ENCODE peak calls at places on chromosomes 1 and 21, in nine cellular contexts. O is keratinocyte, E is IMR-90, Y is GM23338, A is left lung, H is left ventricle myocardium inferior, L is cardiac muscle cell, C is tibial nerve, M is lower lobe of right lung. Z is an unnamed sample. For H3K4me1, the result is how much of the 10 kb centered on the place peaks cover.

GRCh38 chr1:97925982-97926708 is 5.3 kb upstream of the DPYD start:
- DNase-seq in O (no peak), E (no peak), Y (no peak), A (no peak), H (no peak), L (no peak), C (no peak), M (no peak), Z (no peak)

GRCh38 chr1:53331446-53332187 is 3.7 kb upstream of the LRP8 start:
- DNase-seq in O (no peak), E (no peak), Y (no peak), A (peak), H (no peak), L (no peak), C (no peak), M (no peak), Z (peak)

GRCh38 chr21:45539796-45540600 is 2.2 kb downstream of the SLC19A1 start:
- DNase-seq in O (no peak), E (no peak), Y (no peak), A (peak), H (peak), L (no peak), C (peak), M (peak), Z (peak)

GRCh38 chr1:2611034-2611501 is 21.7 kb downstream of the MMEL1 start:
- DNase-seq in O (no peak), E (no peak), Y (peak), A (no peak), H (no peak), L (peak), C (no peak), M (peak), Z (peak)

GRCh38 chr1:198845851-198846250 is 207.0 kb downstream of the PTPRC start:
- DNase-seq in O (no peak), E (peak), Y (no peak), A (no peak), H (no peak), L (no peak), C (no peak), M (no peak), Z (no peak)

GRCh38 chr1:204409878-204410763 is 1.5 kb downstream of the PPP1R15B start:
- DNase-seq in O (no peak), E (no peak), Y (peak), A (no peak), H (no peak), L (no peak), C (no peak), M (no peak), Z (no peak)

GRCh38 chr1:150008699-150009098 is 1.8 kb downstream of the OTUD7B start:
- DNase-seq in O (no peak), E (no peak), Y (no peak), A (no peak), H (no peak), L (no peak), C (no peak), M (no peak), Z (no peak)

GRCh38 chr1:228407118-228408040 is 744 bp upstream of the TRIM11 start:
- DNase-seq in O (no peak), E (no peak), Y (peak), A (peak), H (no peak), L (no peak), C (no peak), M (no peak), Z (peak)

GRCh38 chr21:45544449-45545235 is 2.4 kb upstream of the SLC19A1 start:
- DNase-seq in O (no peak), E (no peak), Y (no peak), A (no peak), H (peak), L (no peak), C (no peak), M (peak), Z (peak)

GRCh38 chr1:27658951-27659496 is 13.0 kb downstream of the IFI6 start:
- DNase-seq in O (peak), E (peak), Y (peak), A (no peak), H (no peak), L (peak), C (no peak), M (no peak), Z (peak)

GRCh38 chr1:4770713-4771112 is 116.3 kb downstream of the AJAP1 start:
- DNase-seq in O (no peak), E (no peak), Y (no peak), A (no peak), H (no peak), L (no peak), C (no peak), M (no peak), Z (no peak)

GRCh38 chr1:203891950-203892349 is 30.6 kb downstream of the SNRPE start:
- DNase-seq in O (no peak), E (no peak), Y (no peak), A (no peak), H (no peak), L (peak), C (no peak), M (no peak), Z (no peak)

GRCh38 chr1:62407398-62408009 is 29.3 kb upstream of the USP1 start:
- DNase-seq in O (no peak), E (peak), Y (peak), A (no peak), H (no peak), L (peak), C (no peak), M (no peak), Z (no peak)

DNA sequence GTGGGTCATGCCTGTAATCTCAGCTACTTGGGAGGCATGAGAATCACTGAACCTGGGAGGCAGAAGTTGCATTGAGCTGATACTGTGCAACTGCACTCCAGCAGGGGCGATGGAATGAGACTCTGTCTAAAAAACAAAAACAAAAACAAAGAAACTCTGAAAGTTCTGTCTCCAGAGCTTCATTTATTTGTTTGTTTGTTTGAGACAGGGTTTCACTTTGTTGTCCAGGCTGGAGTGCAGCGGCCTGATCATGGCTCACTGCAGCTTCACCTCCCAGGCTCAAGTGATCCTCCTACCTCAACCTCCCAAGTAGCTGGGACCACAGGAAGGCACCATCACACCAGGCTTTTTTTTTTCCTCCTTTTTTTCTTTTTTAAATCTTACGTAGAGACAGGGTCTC is 191.8 kb upstream of the TNR start:
- DNase-seq in O (no peak), E (no peak), Y (no peak), A (no peak), H (no peak), L (no peak), C (no peak), M (no peak), Z (no peak)
- H3K4me1 ChIP-seq in O (under half), E (under half), Y (under half), A (under half), H (under half), L (under half), C (under half), M (under half), Z (under half)

DNA sequence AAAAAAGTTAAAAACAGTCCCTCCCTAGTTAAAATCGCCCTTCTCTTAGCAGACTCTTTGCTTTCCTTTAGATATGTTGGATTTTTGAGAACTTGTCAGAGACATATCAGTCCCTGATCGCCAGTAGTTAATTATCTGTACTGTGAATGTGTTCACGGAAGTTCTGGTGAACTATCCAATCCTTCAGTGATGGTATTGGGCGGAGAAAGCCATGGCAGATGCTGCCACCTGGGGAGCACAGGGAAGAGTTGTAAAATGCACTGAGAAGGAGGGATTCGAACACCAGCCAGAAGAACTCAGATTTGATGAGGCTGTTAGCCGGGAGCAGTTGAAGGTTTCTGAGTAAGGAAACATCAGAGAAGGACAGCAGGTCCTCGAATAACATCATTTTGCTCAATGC is 17.5 kb upstream of the KIF14 start:
- DNase-seq in O (no peak), E (no peak), Y (no peak), A (no peak), H (no peak), L (no peak), C (no peak), M (no peak), Z (no peak)
- TF ChIP-seq CTCF in O (peak), E (no peak), Y (no peak), A (no peak), H (no peak), L (no peak), C (no peak), M (no peak), Z (peak)

DNA sequence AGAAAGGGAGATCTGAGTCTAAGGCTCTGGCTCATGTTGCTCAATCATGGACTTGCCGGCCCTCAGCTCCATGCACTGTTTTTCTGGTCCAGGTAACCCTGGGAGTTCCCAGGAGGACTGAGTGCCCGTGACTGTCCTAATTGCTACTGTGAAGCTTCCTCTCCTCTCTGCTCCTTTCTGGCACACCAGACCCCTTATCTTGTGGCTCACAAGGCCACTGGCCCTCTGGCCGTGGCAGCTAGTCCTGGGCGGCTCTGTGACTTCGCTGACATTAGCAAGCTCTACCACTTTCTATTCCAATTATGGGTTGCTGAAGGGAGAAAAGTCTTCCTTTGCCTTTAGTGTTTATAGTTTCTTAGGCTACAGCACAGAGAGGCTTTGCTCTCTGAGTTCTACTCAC is 380.2 kb downstream of the RWDD3 start:
- DNase-seq in O (no peak), E (no peak), Y (no peak), A (no peak), H (no peak), L (no peak), C (no peak), M (no peak), Z (no peak)
- H3K4me1 ChIP-seq in O (under half), E (under half), Y (under half), A (under half), H (under half), L (under half), C (under half), M (under half), Z (under half)

GRCh38 chr1:116666090-116666489 is 1.4 kb downstream of the IGSF3 start:
- DNase-seq in O (no peak), E (no peak), Y (peak), A (no peak), H (no peak), L (no peak), C (no peak), M (no peak), Z (peak)
- TF ChIP-seq CTCF in O (no peak), E (no peak), Y (no peak), A (no peak), H (no peak), L (no peak), C (no peak), M (no peak), Z (peak)

GRCh38 chr1:21641537-21641936 is 27.6 kb downstream of the RAP1GAP start:
- DNase-seq in O (no peak), E (no peak), Y (no peak), A (no peak), H (no peak), L (no peak), C (no peak), M (no peak), Z (no peak)

GRCh38 chr1:21640653-21641052 is 28.5 kb downstream of the RAP1GAP start:
- DNase-seq in O (no peak), E (no peak), Y (no peak), A (no peak), H (no peak), L (no peak), C (no peak), M (no peak), Z (no peak)

GRCh38 chr1:21641967-21642366 is 27.2 kb downstream of the RAP1GAP start:
- DNase-seq in O (no peak), E (no peak), Y (no peak), A (no peak), H (peak), L (no peak), C (no peak), M (no peak), Z (no peak)

GRCh38 chr1:21639594-21640041 is 29.5 kb downstream of the RAP1GAP start:
- DNase-seq in O (no peak), E (no peak), Y (no peak), A (no peak), H (no peak), L (no peak), C (no peak), M (no peak), Z (peak)

DNA sequence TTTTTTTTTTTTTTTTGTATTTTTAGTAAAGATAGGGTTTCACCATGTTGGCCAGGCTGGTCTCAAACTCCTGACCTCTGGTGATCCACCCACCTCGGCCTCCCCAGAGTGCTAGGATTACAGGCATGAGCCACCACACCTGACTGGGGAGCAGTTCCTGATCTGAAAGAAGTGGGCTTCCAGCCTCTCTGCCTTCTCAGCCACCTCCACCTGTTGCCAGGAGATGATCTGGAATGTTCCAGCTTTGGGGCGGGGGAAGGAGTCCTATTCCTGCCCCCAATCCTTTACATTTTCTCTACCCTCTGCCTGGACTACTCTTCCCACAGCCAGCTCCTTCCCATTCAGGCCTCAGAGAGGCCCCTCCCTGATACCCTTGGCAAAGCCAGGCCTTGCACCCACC is 28.1 kb downstream of the RAP1GAP start:
- DNase-seq in O (no peak), E (no peak), Y (no peak), A (no peak), H (no peak), L (no peak), C (no peak), M (no peak), Z (no peak)
- H3K4me1 ChIP-seq in O (under half), E (under half), Y (under half), A (under half), H (under half), L (under half), C (under half), M (under half), Z (under half)

GRCh38 chr1:224108991-224109390 is 4.9 kb upstream of the FBXO28 start:
- DNase-seq in O (no peak), E (no peak), Y (no peak), A (no peak), H (no peak), L (no peak), C (no peak), M (no peak), Z (no peak)

GRCh38 chr1:224109981-224110380 is 3.9 kb upstream of the FBXO28 start:
- DNase-seq in O (no peak), E (no peak), Y (no peak), A (no peak), H (no peak), L (no peak), C (no peak), M (no peak), Z (no peak)

GRCh38 chr1:224107282-224107625 is 6.7 kb upstream of the FBXO28 start:
- DNase-seq in O (no peak), E (no peak), Y (no peak), A (no peak), H (no peak), L (no peak), C (no peak), M (no peak), Z (no peak)

GRCh38 chr1:224106568-224107281 is 7.2 kb upstream of the FBXO28 start:
- DNase-seq in O (no peak), E (peak), Y (peak), A (peak), H (no peak), L (peak), C (no peak), M (no peak), Z (peak)
- TF ChIP-seq CTCF in O (peak), E (peak), Y (peak), A (no peak), H (no peak), L (peak), C (no peak), M (no peak), Z (peak)

GRCh38 chr1:223834660-223835263 is 11.0 kb downstream of the TP53BP2 start:
- DNase-seq in O (no peak), E (peak), Y (no peak), A (no peak), H (no peak), L (peak), C (no peak), M (no peak), Z (no peak)
- H3K4me1 ChIP-seq in O (under half), E (under half), Y (under half), A (half or more), H (half or more), L (half or more), C (under half), M (half or more), Z (under half)

DNA sequence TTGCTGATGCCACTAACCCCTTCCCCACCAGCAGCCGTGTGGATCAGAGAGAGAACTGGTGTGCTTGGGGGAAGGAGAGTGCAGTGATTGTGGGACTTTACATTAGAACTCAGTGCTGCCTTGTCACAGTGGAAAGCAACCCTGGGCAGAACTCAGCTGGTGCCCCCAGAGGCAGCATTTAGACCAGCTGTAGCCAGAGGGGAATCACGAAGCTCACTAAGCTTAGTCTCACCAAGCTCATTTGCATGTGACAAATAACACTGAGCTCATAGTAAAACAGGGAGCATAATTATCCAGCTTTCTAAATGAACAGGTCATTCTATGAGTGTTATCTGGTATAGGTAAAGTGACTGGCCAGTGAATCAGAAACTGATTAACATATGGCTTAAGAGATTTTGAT is 9.8 kb upstream of the SMAP2 start:
- DNase-seq in O (no peak), E (no peak), Y (peak), A (no peak), H (no peak), L (no peak), C (no peak), M (no peak), Z (peak)
- TF ChIP-seq CTCF in O (no peak), E (no peak), Y (peak), A (no peak), H (no peak), L (no peak), C (no peak), M (no peak), Z (peak)